ENCODE peak calls at places on chromosomes 12 and 14, in five cellular contexts. B is thoracic aorta, K is transverse colon, U is hepatocyte, L is pancreas. Z is an unnamed sample.

GRCh38 chr12:59486827-59487226 is 109.0 kb upstream of the SLC16A7 start:
- DNase-seq in B (no peak), K (no peak), U (no peak), L (no peak), Z (no peak)

GRCh38 chr12:6326316-6326959 is 15.4 kb downstream of the TNFRSF1A start:
- DNase-seq in B (no peak), K (peak; percentile 54), U (peak; percentile 62), L (no peak), Z (no peak)

GRCh38 chr12:109710747-109711595 is 2.7 kb upstream of the FAM222A start:
- DNase-seq in B (no peak), K (no peak), U (no peak), L (no peak), Z (no peak)

GRCh38 chr12:47824629-47825028 is 4.9 kb upstream of the HDAC7 start:
- DNase-seq in B (no peak), K (no peak), U (no peak), L (no peak), Z (no peak)

GRCh38 chr14:41570415-41571155 is 36.1 kb upstream of the LRFN5 start:
- DNase-seq in B (no peak), K (no peak), U (no peak), L (no peak), Z (no peak)

GRCh38 chr12:56220611-56221232 is 1.0 kb downstream of the RNF41 start:
- DNase-seq in B (no peak), K (no peak), U (no peak), L (no peak), Z (no peak)

GRCh38 chr12:120855823-120856589 is 48.2 kb downstream of the SPPL3 start:
- DNase-seq in B (no peak), K (no peak), U (no peak), L (no peak), Z (no peak)

GRCh38 chr12:26712892-26713291 is 120.1 kb downstream of the ITPR2 start:
- DNase-seq in B (no peak), K (no peak), U (no peak), L (no peak), Z (no peak)

GRCh38 chr14:20628063-20628854 is 13.2 kb downstream of the OR6S1 start:
- DNase-seq in B (no peak), K (no peak), U (no peak), L (no peak), Z (no peak)
- H3K27me3 ChIP-seq in B (no peaks in the 10 kb centered on the region), K (peaks cover 30% of the 10 kb centered on the region), U (peaks cover 25% of the 10 kb centered on the region), L (no peaks in the 10 kb centered on the region), Z (no peaks in the 10 kb centered on the region)

GRCh38 chr14:65255029-65255545 is 152.8 kb upstream of the MAX start:
- DNase-seq in B (no peak), K (no peak), U (peak; percentile 68), L (no peak), Z (no peak)

GRCh38 chr14:65250162-65250495 is 147.8 kb upstream of the MAX start:
- DNase-seq in B (no peak), K (no peak), U (no peak), L (peak; percentile 73), Z (no peak)

GRCh38 chr14:65252471-65253255 is 150.3 kb upstream of the MAX start:
- DNase-seq in B (no peak), K (no peak), U (no peak), L (no peak), Z (no peak)

GRCh38 chr14:65249471-65250161 is 147.3 kb upstream of the MAX start:
- DNase-seq in B (no peak), K (no peak), U (no peak), L (no peak), Z (no peak)

DNA sequence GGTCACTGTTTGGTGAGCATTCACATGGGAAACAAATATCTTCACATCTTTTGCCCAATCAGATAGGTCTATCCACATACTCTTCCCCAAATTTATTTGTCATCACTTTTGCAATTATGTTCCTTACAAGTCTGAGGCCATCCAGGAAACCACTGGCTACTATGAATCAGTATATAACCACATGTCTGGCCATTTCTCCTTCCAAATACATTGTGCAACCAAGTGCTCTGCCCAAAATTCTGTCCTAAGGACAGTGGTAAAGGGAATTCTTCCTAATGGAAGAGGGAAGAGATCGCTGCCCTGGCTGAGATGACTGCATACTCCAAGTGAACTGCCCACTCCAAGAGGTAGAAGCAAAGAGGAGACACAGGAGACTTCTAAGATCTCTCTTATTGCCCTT is 148.9 kb upstream of the MAX start:
- DNase-seq in B (no peak), K (no peak), U (no peak), L (no peak), Z (no peak)
- H3K4me3 ChIP-seq in B (no peak overlapping the region), K (no peak overlapping the region), U (no peak overlapping the region), L (no peak overlapping the region), Z (no peak overlapping the region)

GRCh38 chr12:45289245-45290217 is 73.6 kb downstream of the ANO6 start:
- DNase-seq in B (no peak), K (no peak), U (no peak), L (no peak), Z (no peak)
- H3K27ac ChIP-seq in B (no peak overlapping the region), K (no peak overlapping the region), U (peak overlapping the region; percentile 11), L (no peak overlapping the region), Z (no peak overlapping the region)

DNA sequence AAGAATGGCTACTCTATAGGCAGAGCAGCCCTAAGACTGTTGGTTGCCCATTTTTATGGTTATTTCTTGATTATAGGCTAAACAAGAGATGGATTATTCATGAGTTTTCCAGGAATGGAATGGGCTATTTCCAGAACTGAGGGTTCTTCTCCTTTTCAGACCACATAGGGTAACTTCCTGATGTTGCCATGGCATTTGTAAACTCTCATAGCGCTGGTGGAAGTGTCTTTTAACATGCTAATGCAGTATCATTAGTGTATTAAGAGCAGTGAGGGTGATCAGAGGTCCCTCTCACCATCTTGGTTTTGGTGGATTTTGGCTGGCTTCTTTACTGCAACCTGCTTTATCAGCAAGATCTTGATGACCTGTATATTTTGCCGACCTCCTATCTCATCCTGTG is 904.6 kb upstream of the FBXO33 start:
- DNase-seq in B (no peak), K (no peak), U (no peak), L (no peak), Z (no peak)
- H3K27me3 ChIP-seq in B (no peaks in the 10 kb centered on the region), K (no peaks in the 10 kb centered on the region), U (no peaks in the 10 kb centered on the region), L (no peaks in the 10 kb centered on the region), Z (no peaks in the 10 kb centered on the region)

GRCh38 chr12:14950421-14950820 is 11.0 kb downstream of the ARHGDIB start:
- DNase-seq in B (no peak), K (no peak), U (no peak), L (no peak), Z (no peak)
- H3K4me3 ChIP-seq in B (no peak overlapping the region), K (no peak overlapping the region), U (no peak overlapping the region), L (no peak overlapping the region), Z (no peak overlapping the region)